ENCODE peak calls at places on chromosomes 13 and 19, in four cellular contexts. G is esophagus muscularis mucosa, F is BE2C, O is mucosa of descending colon. U is an unnamed sample.
A peak's percentile ranks its signal among the peaks of the same experiment; 100 is the strongest.

GRCh38 chr13:113448885-113449692 is 4.2 kb downstream of the ADPRHL1 start:
- DNase-seq in G (no peak), F (no peak), O (peak; percentile 87), U (peak; percentile 57)

GRCh38 chr19:2691951-2692350 is 10.5 kb downstream of the GNG7 start:
- DNase-seq in G (no peak), O (no peak), F (no peak), U (no peak)

GRCh38 chr13:97043302-97043701 is 49.0 kb upstream of the OXGR1 start:
- DNase-seq in F (no peak), G (no peak), O (no peak), U (no peak)

GRCh38 chr13:90453342-90453741 is 894.1 kb upstream of the MIR17HG start:
- DNase-seq in O (no peak), G (no peak), F (no peak), U (no peak)

GRCh38 chr19:11152318-11153062 is 3.1 kb downstream of the SPC24 start:
- DNase-seq in F (no peak), O (peak; percentile 61), G (peak; percentile 95), U (no peak)

GRCh38 chr13:102609696-102610095 is 12.9 kb downstream of the TPP2 start:
- DNase-seq in O (no peak), G (no peak), F (no peak), U (no peak)

GRCh38 chr13:98657506-98658085 is 80.7 kb upstream of the STK24 start:
- DNase-seq in G (no peak), O (no peak), F (no peak), U (no peak)

GRCh38 chr13:40657961-40658360 is 8.5 kb downstream of the FOXO1 start:
- DNase-seq in F (no peak), G (no peak), O (no peak), U (no peak)

GRCh38 chr13:40983269-40983668 is 35.8 kb downstream of the ELF1 start:
- DNase-seq in F (no peak), G (no peak), O (no peak), U (no peak)

GRCh38 chr13:62014299-62014698 is 598.6 kb upstream of the PCDH20 start:
- DNase-seq in F (no peak), O (no peak), G (no peak), U (no peak)

GRCh38 chr19:49073514-49074378 is 1.2 kb upstream of the KCNA7 start:
- DNase-seq in F (peak; percentile 63), O (no peak), G (no peak), U (no peak)

GRCh38 chr19:10419646-10420443 is 493 bp upstream of the PDE4A start:
- DNase-seq in F (peak; percentile 98), G (no peak), O (no peak), U (no peak)

GRCh38 chr19:57559008-57559403 is 657 bp downstream of the ZNF550 start:
- DNase-seq in F (peak; percentile 15), O (peak; percentile 31), G (no peak), U (no peak)

GRCh38 chr13:95553614-95554385 is 1.3 kb downstream of the CLDN10 start:
- DNase-seq in F (no peak), G (no peak), O (no peak), U (no peak)

GRCh38 chr13:113343692-113343968 is 20.3 kb downstream of the GRTP1 start:
- DNase-seq in G (no peak), F (no peak), O (no peak), U (no peak)

GRCh38 chr13:41942462-41943094 is 18.3 kb downstream of the VWA8 start:
- DNase-seq in F (peak; percentile 20), G (no peak), O (no peak), U (no peak)

GRCh38 chr13:18212873-18213272 is 968.8 kb downstream of the TUBA3C start:
- DNase-seq in G (no peak), F (no peak), O (no peak), U (no peak)

GRCh38 chr19:39197808-39198207 is 1.0 kb downstream of the NCCRP1 start:
- DNase-seq in O (no peak), F (no peak), G (no peak), U (no peak)
- TF ChIP-seq CTCF in O (no peak), F (peak; percentile 27), G (no peak), U (no peak)

GRCh38 chr19:18322759-18323460 is at the start of gene LSM4:
- DNase-seq in G (peak; percentile 99), F (peak; percentile 99), O (peak; percentile 100), U (peak; percentile 99)
- TF ChIP-seq CTCF in G (peak; percentile 33), F (peak; percentile 42), O (peak; percentile 1), U (peak; percentile 71)

GRCh38 chr19:13908674-13909073 is 2.7 kb downstream of the CC2D1A start:
- DNase-seq in F (no peak), G (no peak), O (no peak), U (no peak)

GRCh38 chr19:13906910-13907309 is 909 bp downstream of the CC2D1A start:
- DNase-seq in O (no peak), G (no peak), F (no peak), U (no peak)

GRCh38 chr19:13902993-13903555 is 2.8 kb downstream of the BRME1 start:
- DNase-seq in F (peak; percentile 41), G (no peak), O (no peak), U (peak; percentile 31)

GRCh38 chr19:13906525-13906904 is 514 bp downstream of the CC2D1A start:
- DNase-seq in F (no peak), O (peak; percentile 86), G (no peak), U (peak; percentile 23)

GRCh38 chr19:13905634-13906524 is at the start of the genes BRME1 and CC2D1A:
- DNase-seq in G (peak; percentile 95), O (peak; percentile 97), F (peak; percentile 93), U (peak; percentile 94)
- TF ChIP-seq CTCF in G (no peak), O (no peak), F (no peak), U (no peak)

DNA sequence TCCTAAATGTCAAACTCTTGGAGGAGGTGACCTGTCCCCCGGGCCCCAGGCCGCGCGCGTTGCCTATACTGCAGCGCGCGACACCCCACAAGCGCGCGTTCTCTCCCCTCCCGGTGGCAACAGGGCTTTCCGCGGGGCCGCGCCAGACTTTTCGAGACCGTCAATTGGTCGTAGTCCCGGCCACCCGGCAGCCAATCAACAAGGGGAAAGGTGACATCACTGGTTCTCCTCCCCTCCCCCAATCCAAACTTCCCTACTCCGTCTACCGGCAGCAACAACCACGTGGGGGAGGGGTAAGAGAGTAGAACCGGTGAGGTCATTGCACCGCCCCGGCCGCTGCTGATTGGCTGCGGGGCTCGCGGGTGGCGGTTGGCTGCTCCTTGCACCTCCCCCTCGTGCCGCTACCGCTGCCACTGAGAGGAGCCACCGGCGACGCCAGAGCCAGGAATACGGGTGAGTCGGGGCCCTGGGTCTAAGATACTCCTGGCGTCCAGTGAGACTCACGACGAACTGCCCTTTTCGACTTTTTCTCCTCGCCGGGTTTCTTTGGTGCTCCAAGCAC is 829 bp upstream of the CIC start:
- DNase-seq in G (peak; percentile 100), O (peak; percentile 97), F (peak; percentile 100), U (peak; percentile 98)
- TF ChIP-seq CTCF in G (no peak), O (no peak), F (no peak), U (no peak)

DNA sequence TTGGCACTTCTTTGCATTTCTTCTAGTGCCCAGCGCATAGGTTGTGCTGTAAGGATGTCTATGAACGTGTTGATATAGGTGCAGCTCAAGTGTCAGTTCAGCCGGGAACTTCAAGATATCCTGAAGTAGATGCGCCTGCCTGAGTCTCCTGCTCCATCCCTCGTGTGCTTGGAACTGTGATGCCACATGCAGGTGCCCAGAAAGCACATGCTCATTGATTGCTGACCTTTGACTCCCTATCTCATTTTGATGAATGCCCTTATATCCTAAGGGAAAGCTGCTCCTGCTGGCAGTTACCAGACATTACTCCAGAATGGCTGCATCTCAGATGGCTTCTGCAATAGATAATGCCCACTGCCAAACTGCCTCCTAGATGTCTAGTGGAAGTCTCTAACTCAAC is 40.9 kb downstream of the CBY2 start:
- DNase-seq in F (no peak), G (no peak), O (no peak), U (no peak)
- TF ChIP-seq CTCF in F (no peak), G (no peak), O (no peak), U (no peak)

DNA sequence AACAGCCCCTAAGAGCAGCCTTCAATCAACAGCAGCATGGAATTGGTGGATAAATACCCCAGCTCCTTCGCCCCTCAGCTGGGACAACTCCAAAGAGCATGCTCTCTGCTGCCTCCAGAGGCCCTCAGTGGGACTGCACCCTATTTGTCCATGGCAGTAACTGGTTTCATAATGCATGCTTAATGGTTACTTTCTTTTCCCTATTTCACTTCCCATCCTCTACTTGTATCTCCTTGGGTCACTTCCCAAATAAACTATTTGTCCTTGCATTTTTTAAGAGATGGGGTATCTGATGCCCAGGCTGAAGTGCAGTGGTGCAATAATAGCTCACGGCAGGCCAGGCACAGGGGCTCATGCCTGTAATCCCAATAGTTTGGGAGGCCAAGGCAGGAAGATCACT is 13.5 kb upstream of the TPM4 start:
- DNase-seq in G (no peak), O (peak; percentile 83), F (peak; percentile 70), U (peak; percentile 53)
- TF ChIP-seq CTCF in G (peak; percentile 87), O (peak; percentile 85), F (peak; percentile 98), U (peak; percentile 85)

GRCh38 chr13:79405831-79406596 is at the start of gene RBM26:
- DNase-seq in F (peak; percentile 96), G (peak; percentile 98), O (peak; percentile 94), U (peak; percentile 95)
- TF ChIP-seq CTCF in F (no peak), G (peak; percentile 35), O (no peak), U (peak; percentile 24)

DNA sequence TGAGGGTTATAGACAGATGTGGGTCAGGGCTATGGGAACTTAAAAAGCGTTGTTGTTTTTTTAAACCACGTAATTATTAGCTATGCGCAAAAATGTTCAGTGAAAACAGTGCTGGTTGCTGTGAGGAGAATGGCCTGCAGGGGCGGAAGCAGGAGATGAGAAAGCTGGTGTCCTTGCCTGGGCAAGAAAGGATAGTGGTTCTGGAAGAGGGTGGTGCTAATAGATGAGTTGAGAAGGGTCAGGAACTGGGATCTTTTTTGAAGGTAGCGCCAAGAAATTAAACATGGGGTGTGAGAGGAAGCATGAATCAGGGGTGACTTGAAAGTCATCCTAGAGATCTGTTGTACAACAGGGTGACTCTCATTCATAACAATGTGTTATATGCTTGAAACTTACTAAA is 4.8 kb upstream of the SMG9 start:
- DNase-seq in F (no peak), O (no peak), G (no peak), U (no peak)
- TF ChIP-seq CTCF in F (peak; percentile 15), O (no peak), G (no peak), U (no peak)